ENCODE peak calls at places on chromosomes 1 and 21, in five cellular contexts. O, V, Q, E and Y are unnamed samples.

GRCh38 chr1:227437495-227438008 is 119.3 kb upstream of the CDC42BPA start:
- DNase-seq in O (peak), Q (peak), V (peak), E (peak), Y (peak)

GRCh38 chr21:15964181-15964855 is 234.5 kb downstream of the USP25 start:
- DNase-seq in V (no peak), Q (no peak), E (no peak), O (no peak), Y (no peak)

GRCh38 chr1:44713321-44713781 is 17.6 kb downstream of the RNU5D-1 start:
- DNase-seq in O (no peak), E (no peak), V (no peak), Q (no peak), Y (no peak)

GRCh38 chr1:39110325-39110851 is 84.2 kb downstream of the NDUFS5 start:
- DNase-seq in V (no peak), E (no peak), Q (no peak), O (no peak), Y (peak)

GRCh38 chr1:230172016-230172356 is 104.9 kb downstream of the GALNT2 start:
- DNase-seq in E (no peak), Q (no peak), V (no peak), O (no peak), Y (no peak)

GRCh38 chr1:234546890-234547788 is 62.8 kb downstream of the IRF2BP2 start:
- DNase-seq in Q (no peak), O (no peak), V (peak), E (no peak), Y (peak)

GRCh38 chr1:85342177-85342576 is 65.7 kb upstream of the BCL10 start:
- DNase-seq in E (no peak), V (no peak), O (no peak), Q (no peak), Y (peak)

GRCh38 chr1:205374205-205375078 is 17.7 kb upstream of the KLHDC8A start:
- DNase-seq in V (no peak), Q (no peak), E (no peak), O (peak), Y (peak)

GRCh38 chr1:54367613-54368012 is 38.6 kb downstream of the SSBP3 start:
- DNase-seq in E (no peak), V (no peak), O (no peak), Q (no peak), Y (peak)

GRCh38 chr21:31132574-31133242 is 94.4 kb upstream of the KRTAP19-8 start:
- DNase-seq in O (no peak), Q (no peak), V (no peak), E (no peak), Y (peak)

GRCh38 chr1:35605882-35606182 is 32.7 kb downstream of the TFAP2E start:
- DNase-seq in Q (no peak), E (no peak), O (no peak), V (no peak), Y (no peak)

GRCh38 chr1:1092890-1093609 is 18.9 kb upstream of the RNF223 start:
- DNase-seq in E (no peak), V (no peak), Q (no peak), O (no peak), Y (no peak)

GRCh38 chr21:32403201-32403701 is 9.3 kb upstream of the EVA1C start:
- DNase-seq in V (peak), E (peak), Q (peak), O (peak), Y (peak)

GRCh38 chr1:204972461-204972860 is 70.6 kb upstream of the CNTN2 start:
- DNase-seq in E (no peak), O (no peak), Q (no peak), V (no peak), Y (no peak)

GRCh38 chr21:9767592-9768375 is 753.6 kb upstream of the TPTE start:
- DNase-seq in O (no peak), Q (no peak), E (no peak), V (peak), Y (no peak)

GRCh38 chr1:161206411-161207140 is 4.4 kb downstream of the NDUFS2 start:
- DNase-seq in E (no peak), O (no peak), V (no peak), Q (no peak), Y (peak)

GRCh38 chr1:39981957-39982356 is 27.0 kb downstream of the MFSD2A start:
- DNase-seq in Q (no peak), E (no peak), V (no peak), O (no peak), Y (peak)

GRCh38 chr1:212914789-212915188 is 35.6 kb upstream of the VASH2 start:
- DNase-seq in O (no peak), Q (peak), E (no peak), V (no peak), Y (no peak)

GRCh38 chr1:52259886-52260285 is 106.1 kb downstream of the CC2D1B start:
- DNase-seq in V (no peak), Q (no peak), E (no peak), O (no peak), Y (peak)

GRCh38 chr1:244199883-244200282 is 148.8 kb downstream of the ZBTB18 start:
- DNase-seq in V (no peak), E (no peak), O (no peak), Q (no peak), Y (no peak)

GRCh38 chr1:176950736-176951308 is 213.7 kb downstream of the ASTN1 start:
- DNase-seq in E (no peak), V (no peak), Q (no peak), O (no peak), Y (no peak)

GRCh38 chr1:12333036-12333785 is 103.4 kb downstream of the VPS13D start:
- DNase-seq in E (no peak), V (no peak), O (no peak), Q (no peak), Y (no peak)

GRCh38 chr1:98674075-98674781 is 12.7 kb downstream of the SNX7 start:
- DNase-seq in Q (no peak), E (no peak), O (no peak), V (no peak), Y (peak)

GRCh38 chr1:52928083-52928404 is 968 bp downstream of the SCP2 start:
- DNase-seq in O (no peak), E (no peak), Q (no peak), V (no peak), Y (no peak)

GRCh38 chr1:38029725-38030511 is 16.7 kb downstream of the POU3F1 start:
- DNase-seq in V (peak), E (no peak), O (no peak), Q (peak), Y (peak)

GRCh38 chr1:235442788-235443429 is 61.3 kb downstream of the B3GALNT2 start:
- DNase-seq in V (peak), O (peak), E (no peak), Q (peak), Y (peak)

GRCh38 chr21:41895643-41896493 is 16.7 kb upstream of the PRDM15 start:
- DNase-seq in V (peak), O (no peak), Q (peak), E (no peak), Y (peak)

GRCh38 chr1:43636006-43636641 is 13.8 kb upstream of the KDM4A start:
- DNase-seq in O (no peak), Q (no peak), E (no peak), V (no peak), Y (no peak)

GRCh38 chr1:201324306-201324705 is 41.0 kb downstream of the PKP1 start:
- DNase-seq in Q (no peak), E (no peak), V (no peak), O (no peak), Y (no peak)

GRCh38 chr1:46176211-46176865 is at the start of gene P3R3URF:
- DNase-seq in V (no peak), Q (no peak), E (no peak), O (no peak), Y (no peak)

GRCh38 chr1:43992232-43992995 is 1.0 kb downstream of the CCDC24 start:
- DNase-seq in E (no peak), O (no peak), V (no peak), Q (no peak), Y (no peak)

GRCh38 chr1:99347041-99347684 is 82.9 kb downstream of the PLPPR4 start:
- DNase-seq in Q (no peak), E (no peak), V (no peak), O (no peak), Y (no peak)

GRCh38 chr21:35163381-35163780 is 114.3 kb upstream of the RUNX1 start:
- DNase-seq in Q (no peak), V (no peak), E (no peak), O (no peak), Y (peak)

GRCh38 chr1:2374260-2375155 is 16.8 kb downstream of the MORN1 start:
- DNase-seq in V (no peak), E (no peak), Q (no peak), O (no peak), Y (no peak)

GRCh38 chr1:17755120-17755519 is at the start of gene ACTL8:
- DNase-seq in V (peak), E (no peak), O (no peak), Q (no peak), Y (no peak)

GRCh38 chr1:114009393-114009792 is 30.1 kb downstream of the OLFML3 start:
- DNase-seq in E (peak), O (no peak), V (no peak), Q (no peak), Y (peak)

GRCh38 chr1:44407430-44408180 is 2.5 kb downstream of the RNF220 start:
- DNase-seq in E (no peak), V (no peak), Q (peak), O (no peak), Y (no peak)

GRCh38 chr1:88191917-88192316 is 492.2 kb upstream of the PKN2 start:
- DNase-seq in Q (no peak), V (no peak), E (no peak), O (no peak), Y (no peak)
- TF ChIP-seq MAFK in Q (no peak), V (no peak), E (no peak), O (no peak), Y (no peak)

GRCh38 chr1:167689569-167689925 is 32.2 kb upstream of the MPZL1 start:
- DNase-seq in V (no peak), E (peak), O (no peak), Q (no peak), Y (no peak)

GRCh38 chr1:167683641-167684502 is 37.9 kb upstream of the MPZL1 start:
- DNase-seq in O (no peak), E (no peak), V (no peak), Q (peak), Y (peak)

GRCh38 chr1:167690053-167690452 is 31.7 kb upstream of the MPZL1 start:
- DNase-seq in O (no peak), E (no peak), Q (no peak), V (no peak), Y (no peak)

GRCh38 chr1:167685844-167686243 is 35.9 kb upstream of the MPZL1 start:
- DNase-seq in O (no peak), V (no peak), E (no peak), Q (no peak), Y (no peak)

DNA sequence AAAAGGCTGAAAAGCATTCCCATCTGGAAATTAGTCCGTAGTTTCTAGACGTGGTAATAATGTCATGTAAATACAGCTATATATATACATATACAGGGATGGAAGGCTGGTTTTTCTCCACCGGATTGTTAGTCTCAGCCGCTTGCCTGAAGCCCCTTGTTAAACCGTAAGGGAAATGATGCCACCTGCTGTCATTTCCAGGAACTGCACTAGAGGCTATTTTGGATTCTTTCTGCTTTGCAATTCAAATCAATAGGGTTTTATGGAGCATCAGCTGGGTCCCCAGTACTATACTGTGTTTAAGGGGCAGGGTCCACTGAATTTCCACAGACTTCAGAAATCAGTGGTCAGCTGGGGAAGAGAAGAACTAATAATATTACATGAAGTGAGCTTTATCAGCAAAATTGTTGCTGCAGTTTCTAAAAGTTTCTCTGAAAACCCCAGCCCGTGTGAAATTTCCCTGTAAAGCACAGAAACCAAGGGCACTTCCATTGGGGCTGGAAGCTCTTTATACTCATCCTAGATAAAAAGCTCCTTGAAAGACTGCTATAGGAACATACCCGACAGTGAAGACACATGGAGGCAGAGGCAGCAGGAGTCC is 33.8 kb upstream of the MPZL1 start:
- DNase-seq in Q (peak), V (peak), E (peak), O (peak), Y (peak)
- TF ChIP-seq RFX5 in Q (no peak), V (no peak), E (no peak), O (no peak), Y (no peak)

GRCh38 chr21:29436143-29436542 is 137.4 kb downstream of the BACH1 start:
- DNase-seq in O (no peak), Q (no peak), E (no peak), V (no peak), Y (no peak)
- TF ChIP-seq MAFK in O (no peak), Q (no peak), E (no peak), V (no peak), Y (no peak)

DNA sequence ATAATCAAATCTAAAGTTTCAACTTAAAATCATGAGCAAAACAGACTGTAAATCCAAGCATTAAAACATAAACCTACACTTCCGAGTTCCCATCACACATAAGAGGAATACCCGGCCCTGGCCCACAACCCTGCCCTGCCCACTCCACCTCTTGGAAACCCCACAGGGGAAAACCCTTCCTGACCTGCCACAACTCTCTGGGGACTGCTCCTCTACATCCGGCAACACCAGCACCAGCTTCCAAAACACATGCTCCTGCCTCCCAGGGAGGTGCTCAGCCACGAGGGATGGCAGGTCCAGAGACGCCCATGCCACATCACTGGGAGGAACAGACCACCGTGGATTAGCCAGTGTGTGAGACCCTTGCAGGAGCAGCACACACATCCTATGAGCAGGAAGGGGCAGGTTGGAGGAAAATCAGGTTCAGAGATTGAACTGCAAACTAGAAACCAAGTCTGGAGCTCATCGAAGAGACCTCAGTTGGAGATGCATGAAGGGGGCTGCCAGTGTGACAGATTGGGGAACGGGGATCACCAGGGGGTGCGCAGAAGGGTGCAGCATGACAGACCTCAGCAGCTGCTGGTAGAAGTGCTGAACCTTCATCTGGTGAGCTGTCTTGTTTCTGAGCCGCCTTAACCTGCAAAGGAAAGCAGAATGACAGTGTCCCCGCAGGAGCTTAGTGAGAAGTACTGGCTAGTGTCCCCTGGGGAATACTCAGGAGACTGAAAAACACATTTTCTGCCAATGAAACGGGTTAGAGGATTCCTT is 25.8 kb upstream of the LSS start:
- DNase-seq in O (no peak), Q (no peak), E (no peak), V (no peak), Y (no peak)
- TF ChIP-seq RFX5 in O (no peak), Q (no peak), E (no peak), V (no peak), Y (no peak)

GRCh38 chr21:37829043-37829442 is 87.2 kb downstream of the KCNJ6 start:
- DNase-seq in E (no peak), V (no peak), O (no peak), Q (no peak), Y (no peak)

GRCh38 chr21:37827878-37828277 is 88.4 kb downstream of the KCNJ6 start:
- DNase-seq in V (no peak), Q (no peak), E (no peak), O (no peak), Y (no peak)

GRCh38 chr21:37828515-37828914 is 87.7 kb downstream of the KCNJ6 start:
- DNase-seq in E (no peak), V (no peak), O (no peak), Q (no peak), Y (no peak)

GRCh38 chr21:37833301-37833700 is 83.0 kb downstream of the KCNJ6 start:
- DNase-seq in O (no peak), Q (no peak), V (no peak), E (no peak), Y (no peak)

GRCh38 chr21:37829447-37829846 is 86.8 kb downstream of the KCNJ6 start:
- DNase-seq in E (peak), O (peak), Q (no peak), V (no peak), Y (peak)
- TF ChIP-seq MAFK in E (no peak), O (no peak), Q (no peak), V (no peak), Y (no peak)

DNA sequence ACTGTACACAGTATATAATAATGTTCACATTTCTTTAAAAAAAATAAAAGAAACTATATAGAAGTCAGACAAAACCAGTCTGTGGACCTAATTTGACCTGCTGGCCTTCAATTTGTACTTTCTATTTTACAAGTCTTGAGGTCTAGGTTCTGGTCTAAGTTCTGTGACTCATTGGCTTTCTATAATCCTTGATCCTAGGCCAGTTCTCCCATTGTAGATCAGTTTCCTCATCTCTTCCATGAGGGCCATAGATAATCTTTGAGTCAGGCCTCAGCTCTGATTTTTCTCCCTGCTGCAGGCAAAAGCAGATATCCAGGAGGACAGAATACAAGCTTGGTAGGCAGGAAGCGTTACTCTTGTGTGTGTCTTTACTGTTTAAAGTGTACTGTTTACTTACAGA is 603.7 kb upstream of the CAMK1G start:
- DNase-seq in O (no peak), V (no peak), E (no peak), Q (no peak), Y (no peak)
- TF ChIP-seq RFX5 in O (no peak), V (no peak), E (no peak), Q (no peak), Y (no peak)

DNA sequence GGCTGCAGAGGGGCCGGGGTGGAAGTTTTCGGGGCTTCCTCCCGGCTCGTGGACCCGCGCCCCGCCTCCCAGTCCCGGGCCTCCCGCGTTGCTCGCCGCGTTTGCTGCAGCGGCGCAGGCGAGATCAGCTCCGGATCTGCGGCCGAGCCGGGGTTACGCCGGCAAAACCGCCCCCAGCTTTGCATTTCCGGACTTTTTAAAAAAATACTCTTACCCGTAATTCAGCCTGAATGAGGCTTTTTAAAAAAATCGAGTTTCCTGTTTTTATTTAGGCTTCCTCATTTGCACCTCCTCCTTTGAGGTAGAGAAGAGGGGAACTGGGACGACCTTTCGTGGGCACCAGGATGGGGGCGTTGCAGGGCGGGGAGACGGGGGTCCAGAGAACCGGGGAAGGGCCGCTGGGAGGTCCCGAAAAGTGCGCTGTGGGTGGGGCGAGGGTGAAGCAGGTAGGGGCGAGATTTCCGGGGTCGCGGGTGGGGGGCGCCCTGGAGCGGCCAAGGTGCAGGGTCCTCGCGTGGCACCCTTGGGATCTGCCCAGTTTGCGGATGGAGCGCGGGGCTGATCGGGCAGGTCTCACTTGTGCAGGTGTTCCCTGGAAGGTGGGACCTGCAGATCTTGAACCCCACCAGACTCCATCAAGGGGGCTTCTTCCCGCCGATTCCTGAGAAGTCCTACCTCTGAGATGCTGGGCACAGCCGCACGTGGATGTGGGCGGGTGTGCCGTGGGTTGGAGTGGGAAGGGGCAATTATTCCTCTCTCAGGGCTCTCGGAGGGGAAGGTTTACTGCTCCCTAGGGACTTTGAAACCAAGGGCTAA is 1.1 kb downstream of the PIK3CD start:
- DNase-seq in O (no peak), Q (no peak), E (no peak), V (peak), Y (peak)
- TF ChIP-seq MAFK in O (no peak), Q (no peak), E (no peak), V (no peak), Y (no peak)

GRCh38 chr1:26912147-26912490 is 1.7 kb downstream of the NR0B2 start:
- DNase-seq in E (no peak), Q (no peak), O (no peak), V (no peak), Y (no peak)

GRCh38 chr1:26913754-26914619 is at the start of gene NR0B2:
- DNase-seq in V (peak), Q (no peak), E (peak), O (no peak), Y (no peak)

GRCh38 chr1:26913389-26913753 is 404 bp downstream of the NR0B2 start:
- DNase-seq in V (no peak), E (no peak), Q (no peak), O (no peak), Y (no peak)

GRCh38 chr1:26911399-26912146 is 2.2 kb downstream of the NR0B2 start:
- DNase-seq in Q (no peak), E (no peak), O (no peak), V (no peak), Y (no peak)

GRCh38 chr1:26915204-26915842 is 1.5 kb upstream of the NR0B2 start:
- DNase-seq in E (peak), Q (no peak), O (no peak), V (no peak), Y (no peak)
- TF ChIP-seq RFX5 in E (no peak), Q (no peak), O (no peak), V (no peak), Y (no peak)

GRCh38 chr1:30743584-30744059 is 14.0 kb downstream of the LAPTM5 start:
- DNase-seq in O (no peak), E (no peak), V (no peak), Q (no peak), Y (no peak)
- TF ChIP-seq MAFK in O (no peak), E (no peak), V (no peak), Q (no peak), Y (no peak)